ENCODE peak calls at places on chromosomes 7 and 10, in eight cellular contexts. One of them, this sample, is unnamed.
A peak's percentile ranks its signal among the peaks of the same experiment; 100 is the strongest.

GRCh38 chr10:44261710-44262455 is 123.0 kb downstream of the CXCL12 start:
- DNase-seq in body of pancreas: no peak
- DNase-seq in HL-60: no peak
- DNase-seq in upper lobe of right lung: no peak
- DNase-seq in AG04449: no peak
- DNase-seq in lower leg skin: no peak
- DNase-seq in GM04504: peak; percentile 53
- DNase-seq in CD8-positive, alpha-beta memory T cell: no peak
- DNase-seq in this sample: no peak

GRCh38 chr7:95772771-95773581 is 622 bp downstream of the DYNC1I1 start:
- DNase-seq in body of pancreas: peak; percentile 41
- DNase-seq in HL-60: no peak
- DNase-seq in upper lobe of right lung: no peak
- DNase-seq in AG04449: no peak
- DNase-seq in lower leg skin: no peak
- DNase-seq in GM04504: no peak
- DNase-seq in CD8-positive, alpha-beta memory T cell: no peak
- DNase-seq in this sample: no peak

GRCh38 chr10:124701435-124701834 is 42.7 kb downstream of the FAM53B start:
- DNase-seq in body of pancreas: peak; percentile 87
- DNase-seq in HL-60: no peak
- DNase-seq in upper lobe of right lung: peak; percentile 87
- DNase-seq in AG04449: no peak
- DNase-seq in lower leg skin: peak; percentile 73
- DNase-seq in GM04504: no peak
- DNase-seq in CD8-positive, alpha-beta memory T cell: no peak
- DNase-seq in this sample: no peak

GRCh38 chr7:27840314-27840713 is 100.4 kb downstream of the TAX1BP1 start:
- DNase-seq in body of pancreas: no peak
- DNase-seq in HL-60: no peak
- DNase-seq in upper lobe of right lung: no peak
- DNase-seq in AG04449: no peak
- DNase-seq in lower leg skin: no peak
- DNase-seq in GM04504: no peak
- DNase-seq in CD8-positive, alpha-beta memory T cell: peak; percentile 6
- DNase-seq in this sample: no peak

GRCh38 chr10:31042670-31043069 is 11.0 kb upstream of the ZNF438 start:
- DNase-seq in body of pancreas: no peak
- DNase-seq in HL-60: no peak
- DNase-seq in upper lobe of right lung: no peak
- DNase-seq in AG04449: no peak
- DNase-seq in lower leg skin: no peak
- DNase-seq in GM04504: no peak
- DNase-seq in CD8-positive, alpha-beta memory T cell: no peak
- DNase-seq in this sample: no peak

GRCh38 chr10:35453855-35454532 is 117.7 kb downstream of the CCNY start:
- DNase-seq in body of pancreas: peak; percentile 49
- DNase-seq in HL-60: peak; percentile 14
- DNase-seq in upper lobe of right lung: no peak
- DNase-seq in AG04449: no peak
- DNase-seq in lower leg skin: no peak
- DNase-seq in GM04504: no peak
- DNase-seq in CD8-positive, alpha-beta memory T cell: no peak
- DNase-seq in this sample: no peak

GRCh38 chr7:34365011-34365410 is 293.0 kb upstream of the NPSR1 start:
- DNase-seq in body of pancreas: no peak
- DNase-seq in HL-60: no peak
- DNase-seq in upper lobe of right lung: no peak
- DNase-seq in AG04449: no peak
- DNase-seq in lower leg skin: no peak
- DNase-seq in GM04504: no peak
- DNase-seq in CD8-positive, alpha-beta memory T cell: no peak
- DNase-seq in this sample: no peak

GRCh38 chr7:2036786-2037185 is 196.0 kb downstream of the MAD1L1 start:
- DNase-seq in body of pancreas: peak; percentile 5
- DNase-seq in HL-60: no peak
- DNase-seq in upper lobe of right lung: peak; percentile 54
- DNase-seq in AG04449: no peak
- DNase-seq in lower leg skin: no peak
- DNase-seq in GM04504: no peak
- DNase-seq in CD8-positive, alpha-beta memory T cell: no peak
- DNase-seq in this sample: no peak

GRCh38 chr10:113977174-113977573 is 66.5 kb upstream of the ADRB1 start:
- DNase-seq in body of pancreas: no peak
- DNase-seq in HL-60: no peak
- DNase-seq in upper lobe of right lung: no peak
- DNase-seq in AG04449: no peak
- DNase-seq in lower leg skin: no peak
- DNase-seq in GM04504: no peak
- DNase-seq in CD8-positive, alpha-beta memory T cell: no peak
- DNase-seq in this sample: no peak

GRCh38 chr7:129773871-129774270 is 162.4 kb downstream of the NRF1 start:
- DNase-seq in body of pancreas: no peak
- DNase-seq in HL-60: no peak
- DNase-seq in upper lobe of right lung: no peak
- DNase-seq in AG04449: no peak
- DNase-seq in lower leg skin: no peak
- DNase-seq in GM04504: no peak
- DNase-seq in CD8-positive, alpha-beta memory T cell: no peak
- DNase-seq in this sample: no peak

GRCh38 chr10:97916586-97916985 is 66.9 kb downstream of the GOLGA7B start:
- DNase-seq in body of pancreas: peak; percentile 61
- DNase-seq in HL-60: no peak
- DNase-seq in upper lobe of right lung: no peak
- DNase-seq in AG04449: no peak
- DNase-seq in lower leg skin: peak; percentile 75
- DNase-seq in GM04504: no peak
- DNase-seq in CD8-positive, alpha-beta memory T cell: no peak
- DNase-seq in this sample: no peak

GRCh38 chr10:32318476-32318896 is 28.5 kb downstream of the EPC1 start:
- DNase-seq in body of pancreas: no peak
- DNase-seq in HL-60: peak; percentile 44
- DNase-seq in upper lobe of right lung: no peak
- DNase-seq in AG04449: no peak
- DNase-seq in lower leg skin: peak; percentile 23
- DNase-seq in GM04504: peak; percentile 32
- DNase-seq in CD8-positive, alpha-beta memory T cell: no peak
- DNase-seq in this sample: no peak

GRCh38 chr7:1641661-1642260 is 28.3 kb upstream of the ELFN1 start:
- DNase-seq in body of pancreas: no peak
- DNase-seq in HL-60: no peak
- DNase-seq in upper lobe of right lung: no peak
- DNase-seq in AG04449: no peak
- DNase-seq in lower leg skin: no peak
- DNase-seq in GM04504: no peak
- DNase-seq in CD8-positive, alpha-beta memory T cell: no peak
- DNase-seq in this sample: no peak

GRCh38 chr7:75575488-75576112 is 83.5 kb downstream of the SPDYE5 start:
- DNase-seq in body of pancreas: no peak
- DNase-seq in HL-60: no peak
- DNase-seq in upper lobe of right lung: no peak
- DNase-seq in AG04449: no peak
- DNase-seq in lower leg skin: no peak
- DNase-seq in GM04504: peak; percentile 28
- DNase-seq in CD8-positive, alpha-beta memory T cell: no peak
- DNase-seq in this sample: no peak

GRCh38 chr7:158265743-158266080 is 321.9 kb downstream of the PTPRN2 start:
- DNase-seq in body of pancreas: no peak
- DNase-seq in HL-60: no peak
- DNase-seq in upper lobe of right lung: peak; percentile 31
- DNase-seq in AG04449: no peak
- DNase-seq in lower leg skin: no peak
- DNase-seq in GM04504: no peak
- DNase-seq in CD8-positive, alpha-beta memory T cell: no peak
- DNase-seq in this sample: no peak

GRCh38 chr7:25294624-25295023 is 66.3 kb upstream of the NPVF start:
- DNase-seq in body of pancreas: no peak
- DNase-seq in HL-60: no peak
- DNase-seq in upper lobe of right lung: no peak
- DNase-seq in AG04449: no peak
- DNase-seq in lower leg skin: no peak
- DNase-seq in GM04504: no peak
- DNase-seq in CD8-positive, alpha-beta memory T cell: no peak
- DNase-seq in this sample: no peak

GRCh38 chr10:16491933-16492332 is 29.7 kb downstream of the C1QL3 start:
- DNase-seq in body of pancreas: no peak
- DNase-seq in HL-60: no peak
- DNase-seq in upper lobe of right lung: no peak
- DNase-seq in AG04449: no peak
- DNase-seq in lower leg skin: no peak
- DNase-seq in GM04504: no peak
- DNase-seq in CD8-positive, alpha-beta memory T cell: no peak
- DNase-seq in this sample: no peak

GRCh38 chr10:57098146-57098545 is 737.1 kb upstream of the ZWINT start:
- DNase-seq in body of pancreas: no peak
- DNase-seq in HL-60: no peak
- DNase-seq in upper lobe of right lung: no peak
- DNase-seq in AG04449: no peak
- DNase-seq in lower leg skin: no peak
- DNase-seq in GM04504: no peak
- DNase-seq in CD8-positive, alpha-beta memory T cell: no peak
- DNase-seq in this sample: no peak

GRCh38 chr10:19651549-19651948 is 164.7 kb upstream of the PLXDC2 start:
- DNase-seq in body of pancreas: no peak
- DNase-seq in HL-60: no peak
- DNase-seq in upper lobe of right lung: no peak
- DNase-seq in AG04449: peak; percentile 34
- DNase-seq in lower leg skin: no peak
- DNase-seq in GM04504: peak; percentile 82
- DNase-seq in CD8-positive, alpha-beta memory T cell: no peak
- DNase-seq in this sample: no peak

GRCh38 chr7:156735861-156736260 is 95.3 kb downstream of the RNF32 start:
- DNase-seq in body of pancreas: no peak
- DNase-seq in HL-60: no peak
- DNase-seq in upper lobe of right lung: no peak
- DNase-seq in AG04449: no peak
- DNase-seq in lower leg skin: no peak
- DNase-seq in GM04504: no peak
- DNase-seq in CD8-positive, alpha-beta memory T cell: no peak
- DNase-seq in this sample: no peak

GRCh38 chr7:8221124-8221523 is 40.8 kb downstream of the ICA1 start:
- DNase-seq in body of pancreas: no peak
- DNase-seq in HL-60: no peak
- DNase-seq in upper lobe of right lung: no peak
- DNase-seq in AG04449: no peak
- DNase-seq in lower leg skin: no peak
- DNase-seq in GM04504: no peak
- DNase-seq in CD8-positive, alpha-beta memory T cell: no peak
- DNase-seq in this sample: no peak

GRCh38 chr7:115004121-115004520 is 82.2 kb downstream of the MDFIC start:
- DNase-seq in body of pancreas: no peak
- DNase-seq in HL-60: no peak
- DNase-seq in upper lobe of right lung: no peak
- DNase-seq in AG04449: no peak
- DNase-seq in lower leg skin: no peak
- DNase-seq in GM04504: no peak
- DNase-seq in CD8-positive, alpha-beta memory T cell: no peak
- DNase-seq in this sample: no peak